ENCODE peak calls at places on chromosomes 11 and 22, in eight cellular contexts. Z, E, K, I, N, H, A and L are unnamed samples.

GRCh38 chr22:38176170-38176741 is 5.4 kb downstream of the PLA2G6 start:
- DNase-seq in N (peak), Z (peak), E (peak), A (peak), K (no peak), H (peak), I (peak), L (peak)

GRCh38 chr11:19816040-19816439 is 103.4 kb downstream of the NAV2 start:
- DNase-seq in Z (no peak), H (no peak), A (no peak), N (peak), K (no peak), I (no peak), E (no peak), L (no peak)

GRCh38 chr11:76279651-76280050 is 73.3 kb upstream of the WNT11 start:
- DNase-seq in N (no peak), H (no peak), A (no peak), E (no peak), Z (no peak), K (no peak), I (no peak), L (no peak)

GRCh38 chr22:27416553-27417427 is 384.8 kb downstream of the MN1 start:
- DNase-seq in Z (peak), E (no peak), N (peak), K (no peak), A (no peak), I (no peak), H (peak), L (peak)

GRCh38 chr11:35477871-35478270 is 47.5 kb downstream of the PAMR1 start:
- DNase-seq in A (no peak), H (no peak), N (no peak), I (no peak), Z (no peak), E (no peak), K (no peak), L (no peak)

GRCh38 chr22:36379593-36380361 is 8.0 kb downstream of the MYH9 start:
- DNase-seq in H (no peak), E (no peak), A (peak), N (no peak), K (no peak), Z (no peak), I (no peak), L (no peak)

GRCh38 chr11:69699213-69699612 is 4.6 kb downstream of the FGF19 start:
- DNase-seq in E (no peak), I (no peak), H (no peak), A (no peak), Z (no peak), N (peak), K (no peak), L (no peak)

GRCh38 chr11:60753309-60753708 is 3.4 kb upstream of the MS4A15 start:
- DNase-seq in E (no peak), N (no peak), K (no peak), I (no peak), H (no peak), Z (no peak), A (no peak), L (no peak)

GRCh38 chr22:49771266-49772065 is 56.2 kb downstream of the BRD1 start:
- DNase-seq in N (no peak), A (no peak), H (no peak), E (no peak), Z (no peak), K (no peak), I (peak), L (no peak)

GRCh38 chr11:60389279-60389910 is 6.9 kb upstream of the MS4A14 start:
- DNase-seq in H (no peak), N (no peak), E (no peak), K (no peak), A (peak), Z (no peak), I (no peak), L (no peak)

GRCh38 chr11:19980957-19981669 is 179.2 kb downstream of the DBX1 start:
- DNase-seq in Z (peak), E (no peak), A (no peak), H (peak), K (no peak), N (peak), I (no peak), L (peak)

GRCh38 chr11:119489087-119489486 is 66.1 kb upstream of the THY1 start:
- DNase-seq in E (no peak), A (peak), N (no peak), I (no peak), H (no peak), Z (no peak), K (no peak), L (no peak)

GRCh38 chr22:29306830-29307657 is 594 bp downstream of the GAS2L1 start:
- DNase-seq in E (peak), K (peak), I (peak), Z (peak), N (peak), A (peak), H (peak), L (peak)

GRCh38 chr11:76674517-76675400 is 4.2 kb upstream of the LRRC32 start:
- DNase-seq in K (no peak), E (no peak), H (no peak), Z (no peak), I (no peak), N (no peak), A (peak), L (no peak)

GRCh38 chr11:34537636-34538035 is 24.0 kb upstream of the ELF5 start:
- DNase-seq in I (no peak), A (no peak), K (no peak), N (no peak), Z (no peak), E (no peak), H (no peak), L (no peak)

GRCh38 chr22:19134176-19134831 is 3.2 kb downstream of the TSSK2 start:
- DNase-seq in K (no peak), H (no peak), E (no peak), Z (no peak), N (no peak), A (no peak), I (no peak), L (no peak)

GRCh38 chr11:12485328-12485727 is 108.0 kb downstream of the PARVA start:
- DNase-seq in N (peak), Z (no peak), A (no peak), E (no peak), K (no peak), I (no peak), H (no peak), L (peak)

GRCh38 chr11:75014129-75014528 is 25.4 kb downstream of the NEU3 start:
- DNase-seq in A (no peak), H (peak), I (no peak), E (peak), K (no peak), N (peak), Z (peak), L (peak)

GRCh38 chr11:88281317-88281712 is 56.2 kb downstream of the CTSC start:
- DNase-seq in E (no peak), I (no peak), Z (peak), K (no peak), A (no peak), N (peak), H (no peak), L (peak)

GRCh38 chr22:38504731-38505594 is 1.1 kb downstream of the DDX17 start:
- DNase-seq in E (peak), K (no peak), Z (no peak), A (peak), N (peak), H (peak), I (peak), L (no peak)

GRCh38 chr11:12810497-12810896 is 136.3 kb downstream of the TEAD1 start:
- DNase-seq in Z (peak), I (no peak), H (peak), A (no peak), E (no peak), K (no peak), N (peak), L (no peak)

GRCh38 chr11:10913996-10914514 is 56.2 kb upstream of the ZBED5 start:
- DNase-seq in A (no peak), I (no peak), K (no peak), Z (no peak), N (peak), H (no peak), E (no peak), L (no peak)

GRCh38 chr11:13008625-13009475 is at the start of gene RASSF10:
- DNase-seq in Z (no peak), H (no peak), A (peak), N (peak), E (peak), I (peak), K (peak), L (no peak)

GRCh38 chr11:63491614-63492372 is 826 bp upstream of the PLAAT5 start:
- DNase-seq in N (no peak), H (peak), E (no peak), A (no peak), I (no peak), Z (peak), K (no peak), L (no peak)

GRCh38 chr22:43890901-43891331 is 897 bp downstream of the PNPLA5 start:
- DNase-seq in A (no peak), E (no peak), Z (no peak), N (no peak), H (no peak), I (no peak), K (no peak), L (no peak)

GRCh38 chr11:59216654-59217640 is 4.2 kb upstream of the MPEG1 start:
- DNase-seq in Z (peak), A (peak), K (no peak), E (peak), N (peak), I (no peak), H (no peak), L (no peak)

GRCh38 chr22:46079861-46080821 is 70.2 kb upstream of the PPARA start:
- DNase-seq in H (no peak), Z (peak), K (no peak), A (peak), N (peak), I (peak), E (peak), L (peak)

GRCh38 chr22:36467946-36468345 is 13.5 kb downstream of the TXN2 start:
- DNase-seq in H (peak), K (no peak), Z (peak), I (peak), N (peak), E (no peak), A (no peak), L (peak)

GRCh38 chr22:25347752-25348102 is 128.3 kb downstream of the CRYBB2 start:
- DNase-seq in A (no peak), N (peak), I (no peak), Z (peak), K (no peak), E (no peak), H (no peak), L (no peak)

GRCh38 chr11:70068950-70069349 is 9.2 kb upstream of the ANO1 start:
- DNase-seq in A (no peak), N (no peak), I (no peak), K (peak), H (no peak), Z (no peak), E (no peak), L (no peak)

GRCh38 chr22:29314074-29314473 is 1.4 kb downstream of the RASL10A start:
- DNase-seq in I (no peak), N (no peak), Z (no peak), E (no peak), H (no peak), A (peak), K (no peak), L (no peak)

GRCh38 chr11:68314203-68314885 is 2.0 kb downstream of the LRP5 start:
- DNase-seq in E (no peak), Z (no peak), A (no peak), K (no peak), I (no peak), N (no peak), H (no peak), L (no peak)

GRCh38 chr11:68312117-68312779 is at the start of gene LRP5:
- DNase-seq in H (no peak), K (peak), A (peak), I (peak), E (no peak), N (peak), Z (no peak), L (no peak)

GRCh38 chr11:68313574-68314202 is 1.3 kb downstream of the LRP5 start:
- DNase-seq in I (no peak), A (no peak), Z (peak), K (no peak), N (peak), H (peak), E (no peak), L (no peak)

GRCh38 chr11:68311155-68312116 is 955 bp upstream of the LRP5 start:
- DNase-seq in H (no peak), E (no peak), A (no peak), K (no peak), I (no peak), N (no peak), Z (no peak), L (no peak)

GRCh38 chr11:68312780-68313573 is 586 bp downstream of the LRP5 start:
- DNase-seq in A (no peak), N (peak), Z (no peak), E (no peak), H (no peak), I (no peak), K (no peak), L (no peak)
- TF ChIP-seq CTCF in A (no peak), N (no peak), Z (no peak), E (no peak), H (no peak), I (no peak), K (no peak), L (no peak)

DNA sequence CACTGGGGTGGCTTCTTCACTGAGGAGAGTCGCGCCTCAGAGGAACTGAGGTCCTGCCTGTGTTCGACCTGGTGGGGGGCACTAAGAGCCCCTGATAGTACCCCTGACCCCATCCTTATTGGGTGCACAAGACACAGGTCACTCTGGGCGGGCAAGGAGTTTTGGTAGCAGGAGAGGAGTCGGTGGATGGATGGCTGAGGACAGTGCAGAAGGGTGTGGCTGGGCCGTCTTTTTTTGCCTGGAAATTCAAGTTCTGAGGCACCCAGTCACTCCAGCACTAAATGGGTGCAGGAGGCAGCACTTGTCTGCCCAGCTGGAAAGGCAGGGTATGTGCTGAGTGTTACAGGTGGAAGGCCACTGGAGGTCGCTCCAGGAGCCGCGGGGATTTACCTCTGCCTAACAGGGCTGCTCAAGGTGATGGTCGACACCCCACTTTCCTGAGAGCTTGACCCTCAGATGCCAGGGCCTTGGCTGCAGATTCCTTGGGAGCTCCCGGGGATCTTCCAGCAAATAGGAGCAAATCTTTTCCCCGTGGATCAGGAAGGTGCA is 960 bp downstream of the TSSC4 start:
- DNase-seq in I (no peak), H (no peak), A (no peak), E (no peak), N (no peak), Z (no peak), K (no peak), L (no peak)
- TF ChIP-seq CTCF in I (no peak), H (no peak), A (no peak), E (no peak), N (no peak), Z (no peak), K (no peak), L (peak)

DNA sequence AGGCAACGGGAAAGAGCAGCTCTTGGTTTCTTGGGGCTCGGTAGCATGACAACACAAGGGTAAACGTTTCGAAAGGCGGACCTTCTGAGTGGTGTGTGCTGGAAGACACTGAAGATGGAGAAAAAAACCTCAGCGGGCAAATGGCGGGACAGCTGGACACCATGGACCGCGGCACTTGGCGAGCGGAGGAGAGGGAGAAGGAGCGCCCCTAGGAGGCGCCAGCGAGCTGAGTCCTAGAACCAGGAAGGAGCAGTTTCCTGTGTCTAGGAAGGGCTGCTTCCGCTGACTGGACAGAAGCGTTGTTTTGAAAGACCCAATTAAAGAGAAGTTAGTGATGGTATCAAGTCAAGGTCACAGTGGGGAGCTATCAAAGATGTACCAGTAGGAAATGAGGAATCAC is 44.0 kb upstream of the OPCML start:
- DNase-seq in A (no peak), E (no peak), N (no peak), H (no peak), I (no peak), K (no peak), Z (no peak), L (no peak)
- TF ChIP-seq CTCF in A (no peak), E (peak), N (no peak), H (peak), I (no peak), K (peak), Z (no peak), L (no peak)

GRCh38 chr22:31305194-31305593 is 12.9 kb upstream of the PIK3IP1 start:
- DNase-seq in Z (no peak), I (no peak), K (no peak), N (no peak), A (no peak), E (no peak), H (no peak), L (no peak)

GRCh38 chr22:31296258-31296657 is 4.0 kb upstream of the PIK3IP1 start:
- DNase-seq in E (no peak), Z (peak), K (no peak), H (no peak), A (no peak), I (no peak), N (peak), L (no peak)

GRCh38 chr22:31300896-31301295 is 8.6 kb upstream of the PIK3IP1 start:
- DNase-seq in E (no peak), H (no peak), N (no peak), K (no peak), Z (no peak), I (no peak), A (no peak), L (no peak)

DNA sequence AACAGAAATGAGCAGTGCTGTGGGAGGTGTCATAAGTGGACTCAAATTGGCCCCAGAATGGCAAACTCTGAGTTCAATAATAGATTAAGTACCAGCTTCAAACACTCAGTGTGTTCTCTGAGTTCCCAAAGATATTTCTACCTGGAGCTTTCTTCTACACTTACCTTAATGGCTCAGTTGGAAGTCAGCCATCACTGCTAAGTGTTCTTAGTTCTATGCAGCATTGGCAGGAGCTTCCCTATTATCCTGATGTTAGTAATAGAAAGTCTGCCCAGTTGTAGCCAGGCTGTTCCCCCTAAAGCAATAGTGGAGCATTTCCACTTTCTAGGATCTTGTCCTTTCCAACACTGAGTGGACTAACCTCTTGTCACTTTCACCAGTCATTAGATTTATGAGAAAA is 9.7 kb upstream of the PIK3IP1 start:
- DNase-seq in K (no peak), A (no peak), H (no peak), N (no peak), E (no peak), I (no peak), Z (no peak), L (no peak)
- TF ChIP-seq CTCF in K (no peak), A (no peak), H (no peak), N (no peak), E (no peak), I (no peak), Z (no peak), L (no peak)

DNA sequence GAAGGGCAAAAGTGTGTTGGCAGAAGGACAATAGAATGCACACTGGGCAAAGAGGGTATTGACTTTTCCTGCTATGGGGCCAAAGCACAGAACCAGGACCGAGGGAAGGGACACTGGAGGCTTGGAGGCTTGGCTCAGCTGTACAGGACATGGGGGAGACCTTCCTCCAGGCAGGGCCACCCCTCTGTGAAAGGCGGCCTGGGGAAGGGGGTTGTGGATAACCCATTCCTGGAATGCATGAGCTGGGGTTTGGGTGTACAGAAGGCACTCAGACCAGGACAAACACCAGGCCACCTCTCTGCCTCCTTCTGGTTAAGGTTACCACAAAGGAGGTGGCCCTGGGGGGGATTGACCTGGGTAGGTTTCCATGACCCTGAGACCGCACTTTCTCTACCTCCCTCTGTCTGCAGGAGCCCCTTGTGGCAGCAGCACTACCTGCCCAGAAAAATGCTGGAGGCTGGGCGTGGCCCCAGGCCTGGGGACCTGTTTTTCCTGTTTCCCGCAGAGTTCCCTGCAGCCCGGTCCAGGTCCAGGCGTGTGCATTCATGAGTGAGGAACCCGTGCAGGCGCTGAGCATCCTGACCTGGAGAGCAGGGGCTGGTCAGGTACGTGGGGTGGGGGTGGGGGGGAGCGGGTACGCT is 9.6 kb downstream of the P2RY2 start:
- DNase-seq in H (no peak), I (no peak), A (peak), E (no peak), Z (no peak), K (peak), N (no peak), L (no peak)
- TF ChIP-seq CTCF in H (no peak), I (no peak), A (no peak), E (no peak), Z (no peak), K (peak), N (no peak), L (no peak)

DNA sequence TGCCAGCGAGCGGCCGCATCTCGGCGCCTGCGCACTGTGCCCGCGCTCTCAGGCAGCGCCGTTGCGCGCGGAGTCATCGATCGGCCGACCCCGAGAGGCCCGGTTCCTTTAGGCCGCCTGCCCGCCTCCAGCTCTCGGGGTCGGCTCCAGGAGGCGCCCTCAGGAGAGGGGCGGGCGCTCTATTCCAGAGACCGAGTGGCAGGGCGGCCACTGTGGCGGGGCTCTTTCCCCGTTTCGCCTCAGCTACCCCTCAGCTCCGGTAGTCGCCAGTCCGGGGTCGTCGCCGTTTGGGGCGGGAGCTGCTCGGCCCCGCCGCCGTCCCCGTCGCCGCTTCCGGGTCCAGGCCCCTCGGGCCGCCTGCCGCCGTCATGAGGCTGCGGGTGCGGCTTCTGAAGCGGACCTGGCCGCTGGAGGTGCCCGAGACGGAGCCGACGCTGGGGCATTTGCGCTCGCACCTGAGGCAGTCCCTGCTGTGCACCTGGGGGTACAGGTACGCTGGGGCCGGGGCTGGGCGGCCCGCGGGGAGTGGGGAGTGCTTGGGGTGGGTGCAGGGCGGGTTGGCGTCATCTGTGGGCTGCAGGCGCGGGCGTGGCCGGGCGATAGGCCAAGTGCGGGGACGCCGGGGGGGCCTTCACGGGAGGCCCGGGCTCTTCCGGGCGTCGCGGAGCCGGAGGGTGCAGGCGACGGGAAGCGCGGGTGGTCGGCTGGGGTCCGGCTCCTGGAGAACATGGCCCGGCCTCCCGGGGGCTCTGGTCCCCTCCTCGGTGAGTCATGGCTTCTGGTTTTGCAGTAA is at the start of gene FBXO7:
- DNase-seq in K (peak), A (peak), E (peak), H (peak), Z (peak), I (peak), N (peak), L (peak)
- TF ChIP-seq CTCF in K (peak), A (peak), E (peak), H (peak), Z (peak), I (peak), N (peak), L (peak)